ENCODE peak calls at places on chromosome 1, in nine cellular contexts. R is activated CD4-positive, CD25-positive, alpha-beta regulatory T cell treated with anti-CD3 and anti-CD28 coated beads, Interleukin-2, amount 50 U/mL, for 72 hours; G is foreskin fibroblast; C is stimulated activated CD8-positive, alpha-beta memory T cell treated with anti-CD3 and anti-CD28 coated beads, Interleukin-15, amount 100 ng/mL, for 4 hours; H is stimulated activated CD4-positive, alpha-beta T cell treated with anti-CD3 and anti-CD28 coated beads, Interleukin-4, amount 100 ng/mL, for 1 hour; O is heart right ventricle; B is naive B cell; T is fibroblast of the conjunctiva; K is choroid plexus epithelial cell. Z is an unnamed sample.

GRCh38 chr1:113205980-113206766 is 133.2 kb downstream of the LRIG2 start:
- DNase-seq in R (no peak), G (no peak), C (no peak), H (no peak), O (no peak), B (no peak), T (no peak), K (no peak), Z (no peak)

GRCh38 chr1:147077936-147078605 is 94.2 kb downstream of the PRKAB2 start:
- DNase-seq in R (no peak), G (no peak), C (no peak), H (peak), O (no peak), B (no peak), T (no peak), K (no peak), Z (no peak)

GRCh38 chr1:31366796-31367195 is 6.1 kb downstream of the FABP3 start:
- DNase-seq in R (no peak), G (no peak), C (no peak), H (no peak), O (no peak), B (no peak), T (no peak), K (no peak), Z (no peak)

GRCh38 chr1:66557157-66557556 is 23.2 kb downstream of the SGIP1 start:
- DNase-seq in R (no peak), G (peak), C (no peak), H (no peak), O (no peak), B (no peak), T (no peak), K (peak), Z (peak)

GRCh38 chr1:83901547-83902155 is 97.3 kb downstream of the TTLL7 start:
- DNase-seq in R (no peak), G (peak), C (no peak), H (no peak), O (no peak), B (no peak), T (peak), K (peak), Z (peak)

GRCh38 chr1:29786195-29786594 is 549.9 kb downstream of the PTPRU start:
- DNase-seq in R (no peak), G (no peak), C (no peak), H (no peak), O (no peak), B (no peak), T (no peak), K (no peak), Z (no peak)

GRCh38 chr1:211577277-211577825 is 1.6 kb downstream of the SLC30A1 start:
- DNase-seq in R (no peak), G (no peak), C (no peak), H (no peak), O (no peak), B (no peak), T (no peak), K (no peak), Z (peak)

GRCh38 chr1:118154220-118154619 is 30.8 kb downstream of the SPAG17 start:
- DNase-seq in R (no peak), G (peak), C (no peak), H (no peak), O (no peak), B (no peak), T (no peak), K (peak), Z (peak)

GRCh38 chr1:179369751-179370341 is 4.1 kb downstream of the AXDND1 start:
- DNase-seq in R (no peak), G (peak), C (no peak), H (no peak), O (peak), B (peak), T (peak), K (peak), Z (peak)

GRCh38 chr1:244304156-244304555 is 147.6 kb downstream of the ADSS2 start:
- DNase-seq in R (no peak), G (no peak), C (no peak), H (no peak), O (no peak), B (no peak), T (no peak), K (no peak), Z (no peak)

GRCh38 chr1:91617242-91617837 is 116.7 kb downstream of the CDC7 start:
- DNase-seq in R (no peak), G (no peak), C (no peak), H (no peak), O (peak), B (no peak), T (no peak), K (peak), Z (no peak)